ENCODE peak calls at places on chromosome 2, in ten cellular contexts. K, R, D, M, J, T, C, H, Q and Z are unnamed samples.

GRCh38 chr2:74481961-74482800 is 617 bp downstream of the CCDC142 start:
- DNase-seq in K (no peak), R (no peak), D (no peak), M (no peak), J (peak; percentile 72), T (no peak), C (peak; percentile 55), H (no peak), Q (no peak), Z (no peak)

GRCh38 chr2:144211826-144212225 is 308.1 kb downstream of the ZEB2 start:
- DNase-seq in K (no peak), R (no peak), D (no peak), M (no peak), J (no peak), T (no peak), C (no peak), H (no peak), Q (no peak), Z (no peak)

GRCh38 chr2:96353606-96354095 is 18.1 kb downstream of the NCAPH start:
- DNase-seq in K (peak; percentile 42), R (peak; percentile 58), D (no peak), M (no peak), J (no peak), T (no peak), C (no peak), H (no peak), Q (no peak), Z (no peak)

GRCh38 chr2:217273158-217273557 is 413.3 kb upstream of the TNP1 start:
- DNase-seq in K (no peak), R (no peak), D (no peak), M (no peak), J (no peak), T (no peak), C (no peak), H (no peak), Q (no peak), Z (no peak)

GRCh38 chr2:132519566-132519965 is 103.0 kb downstream of the GPR39 start:
- DNase-seq in K (no peak), R (no peak), D (no peak), M (no peak), J (no peak), T (no peak), C (no peak), H (no peak), Q (no peak), Z (no peak)

GRCh38 chr2:86821842-86822241 is 31.1 kb upstream of the CD8A start:
- DNase-seq in K (no peak), R (no peak), D (no peak), M (no peak), J (no peak), T (no peak), C (no peak), H (no peak), Q (no peak), Z (no peak)

GRCh38 chr2:123179526-123179925 is 845.6 kb upstream of the CNTNAP5 start:
- DNase-seq in K (no peak), R (no peak), D (no peak), M (no peak), J (no peak), T (no peak), C (no peak), H (no peak), Q (no peak), Z (no peak)

GRCh38 chr2:206084870-206085741 is 868 bp downstream of the INO80D start:
- DNase-seq in K (no peak), R (no peak), D (no peak), M (peak; percentile 68), J (peak; percentile 69), T (peak; percentile 11), C (peak; percentile 46), H (peak; percentile 21), Q (peak; percentile 53), Z (peak; percentile 67)

GRCh38 chr2:156436477-156437085 is 402 bp downstream of the GPD2 start:
- DNase-seq in K (no peak), R (no peak), D (no peak), M (peak; percentile 24), J (peak; percentile 48), T (peak; percentile 18), C (no peak), H (peak; percentile 19), Q (peak; percentile 60), Z (no peak)

GRCh38 chr2:81852651-81853050 is 1548.1 kb upstream of the LRRTM1 start:
- DNase-seq in K (no peak), R (no peak), D (no peak), M (no peak), J (no peak), T (no peak), C (no peak), H (no peak), Q (no peak), Z (no peak)

GRCh38 chr2:102505290-102505689 is 32.3 kb downstream of the SLC9A4 start:
- DNase-seq in K (no peak), R (no peak), D (no peak), M (no peak), J (no peak), T (peak; percentile 10), C (no peak), H (peak; percentile 32), Q (peak; percentile 73), Z (no peak)

GRCh38 chr2:199471443-199472057 is 13.8 kb upstream of the SATB2 start:
- DNase-seq in K (no peak), R (peak; percentile 33), D (no peak), M (no peak), J (peak; percentile 80), T (peak; percentile 38), C (peak; percentile 71), H (no peak), Q (peak; percentile 82), Z (peak; percentile 79)

GRCh38 chr2:204871246-204871953 is 326.1 kb downstream of the PARD3B start:
- DNase-seq in K (peak; percentile 30), R (no peak), D (peak; percentile 18), M (peak; percentile 27), J (no peak), T (no peak), C (no peak), H (no peak), Q (no peak), Z (no peak)

GRCh38 chr2:47602996-47603395 is 179.9 kb upstream of the MSH6 start:
- DNase-seq in K (no peak), R (peak; percentile 9), D (no peak), M (no peak), J (no peak), T (no peak), C (no peak), H (no peak), Q (no peak), Z (no peak)

DNA sequence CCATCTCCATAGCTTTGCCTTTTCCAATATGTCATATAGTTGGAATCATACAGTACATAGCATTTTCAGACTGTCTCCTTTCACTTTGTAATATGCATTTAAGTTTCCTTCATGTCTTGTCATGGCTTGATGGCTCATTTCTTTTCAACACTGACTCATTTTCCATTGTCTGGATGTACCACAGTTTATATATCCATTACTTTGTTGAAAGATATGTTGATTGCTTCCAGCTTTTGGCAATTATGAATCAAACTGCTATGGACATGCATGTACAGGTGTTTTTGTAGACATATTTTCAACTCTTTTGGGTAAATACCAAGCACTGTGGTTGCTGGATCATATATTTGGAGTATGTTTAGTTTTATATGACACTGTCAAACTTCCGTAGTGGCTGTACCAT is 26.3 kb downstream of the ACSL3 start:
- DNase-seq in K (peak; percentile 49), R (no peak), D (no peak), M (no peak), J (no peak), T (no peak), C (no peak), H (no peak), Q (no peak), Z (no peak)
- H3K27ac ChIP-seq in K (no peak overlapping the region), R (no peak overlapping the region), D (no peak overlapping the region), M (no peak overlapping the region), J (no peak overlapping the region), T (no peak overlapping the region), C (no peak overlapping the region), H (no peak overlapping the region), Q (no peak overlapping the region), Z (no peak overlapping the region)

GRCh38 chr2:88070055-88070454 is 2.4 kb downstream of the SMYD1 start:
- DNase-seq in K (no peak), R (no peak), D (no peak), M (no peak), J (no peak), T (no peak), C (no peak), H (no peak), Q (no peak), Z (no peak)

GRCh38 chr2:88067189-88067588 is 436 bp upstream of the SMYD1 start:
- DNase-seq in K (no peak), R (no peak), D (no peak), M (no peak), J (peak; percentile 44), T (no peak), C (no peak), H (no peak), Q (no peak), Z (no peak)

GRCh38 chr2:88068044-88068443 is 419 bp downstream of the SMYD1 start:
- DNase-seq in K (no peak), R (no peak), D (no peak), M (no peak), J (no peak), T (no peak), C (no peak), H (no peak), Q (no peak), Z (no peak)

GRCh38 chr2:88067598-88067997 is at the start of gene SMYD1:
- DNase-seq in K (no peak), R (no peak), D (no peak), M (no peak), J (peak; percentile 52), T (no peak), C (no peak), H (no peak), Q (no peak), Z (no peak)

DNA sequence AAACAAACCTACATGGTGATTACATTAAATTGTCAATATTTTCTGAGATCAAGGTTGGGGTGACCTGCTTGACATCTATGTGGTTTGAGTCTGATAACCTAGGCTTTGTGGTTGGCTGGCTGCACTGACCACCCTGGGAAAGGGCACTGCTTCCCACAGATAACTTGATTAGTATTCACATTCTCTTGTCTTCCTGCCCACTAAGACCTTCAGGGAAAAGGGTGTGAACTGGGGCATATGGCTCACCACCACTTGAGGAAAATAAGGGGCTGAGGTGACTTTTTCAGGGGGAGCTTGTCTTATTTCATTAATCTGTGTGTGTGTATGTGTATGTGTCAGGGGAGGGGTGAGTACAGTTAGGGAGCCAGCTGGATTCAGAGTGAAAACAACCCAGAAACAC is 1.5 kb downstream of the SMYD1 start:
- DNase-seq in K (no peak), R (no peak), D (no peak), M (no peak), J (no peak), T (no peak), C (no peak), H (no peak), Q (no peak), Z (no peak)
- H3K27me3 ChIP-seq in K (no peaks in the 10 kb centered on the region), R (no peaks in the 10 kb centered on the region), D (peaks cover 15% of the 10 kb centered on the region), M (no peaks in the 10 kb centered on the region), J (no peaks in the 10 kb centered on the region), T (no peaks in the 10 kb centered on the region), C (peaks cover 4% of the 10 kb centered on the region), H (no peaks in the 10 kb centered on the region), Q (no peaks in the 10 kb centered on the region), Z (no peaks in the 10 kb centered on the region)

GRCh38 chr2:26018184-26018716 is 15.6 kb upstream of the RAB10 start:
- DNase-seq in K (peak; percentile 82), R (peak; percentile 91), D (peak; percentile 59), M (no peak), J (peak; percentile 83), T (peak; percentile 50), C (peak; percentile 84), H (peak; percentile 74), Q (peak; percentile 90), Z (peak; percentile 86)
- H3K27ac ChIP-seq in K (peak overlapping the region; percentile 48), R (peak overlapping the region; percentile 42), D (peak overlapping the region; percentile 77), M (no peak overlapping the region), J (peak overlapping the region; percentile 16), T (no peak overlapping the region), C (peak overlapping the region; percentile 83), H (no peak overlapping the region), Q (peak overlapping the region; percentile 69), Z (peak overlapping the region; percentile 13)

GRCh38 chr2:241038374-241039180 is 40.2 kb downstream of the SNED1 start:
- DNase-seq in K (no peak), R (no peak), D (no peak), M (no peak), J (peak; percentile 34), T (no peak), C (no peak), H (no peak), Q (no peak), Z (no peak)
- H3K27me3 ChIP-seq in K (peaks cover 11% of the 10 kb centered on the region), R (peaks cover 12% of the 10 kb centered on the region), D (no peaks in the 10 kb centered on the region), M (no peaks in the 10 kb centered on the region), J (no peaks in the 10 kb centered on the region), T (peaks cover 5% of the 10 kb centered on the region), C (no peaks in the 10 kb centered on the region), H (no peaks in the 10 kb centered on the region), Q (no peaks in the 10 kb centered on the region), Z (no peaks in the 10 kb centered on the region)